ENCODE peak calls at places on chromosomes 11 and 22, in four cellular contexts. Q, N, Y and D are unnamed samples.

GRCh38 chr22:35480627-35481565 is 59.7 kb upstream of the RASD2 start:
- DNase-seq in Q (no peak), N (no peak), Y (no peak), D (no peak)

GRCh38 chr11:22703040-22703439 is 36.6 kb downstream of the GAS2 start:
- DNase-seq in Q (no peak), N (no peak), Y (peak; percentile 88), D (peak; percentile 39)

GRCh38 chr22:23845661-23846469 is 7.1 kb upstream of the DERL3 start:
- DNase-seq in Q (no peak), N (no peak), Y (no peak), D (no peak)

GRCh38 chr11:41622707-41623359 is 163.4 kb upstream of the LRRC4C start:
- DNase-seq in Q (no peak), N (no peak), Y (no peak), D (no peak)

GRCh38 chr11:130070109-130070828 is 575 bp downstream of the APLP2 start:
- DNase-seq in Q (peak; percentile 43), N (peak; percentile 65), Y (no peak), D (peak; percentile 21)

GRCh38 chr22:32583921-32584335 is 109.3 kb downstream of the FBXO7 start:
- DNase-seq in Q (no peak), N (no peak), Y (peak; percentile 81), D (no peak)

GRCh38 chr22:41229730-41230398 is 10.9 kb downstream of the CHADL start:
- DNase-seq in Q (no peak), N (no peak), Y (no peak), D (no peak)

GRCh38 chr11:6414874-6415328 is 4.0 kb downstream of the APBB1 start:
- DNase-seq in Q (no peak), N (no peak), Y (no peak), D (no peak)

GRCh38 chr22:46878549-46878948 is 116.1 kb downstream of the TBC1D22A start:
- DNase-seq in Q (peak; percentile 48), N (peak; percentile 28), Y (no peak), D (peak; percentile 22)

GRCh38 chr22:35476341-35476740 is 64.3 kb upstream of the RASD2 start:
- DNase-seq in Q (no peak), N (no peak), Y (no peak), D (no peak)

GRCh38 chr11:575324-575995 is 810 bp upstream of the PHRF1 start:
- DNase-seq in Q (peak; percentile 74), N (no peak), Y (peak; percentile 59), D (no peak)

GRCh38 chr22:20324139-20324516 is 4.3 kb upstream of the DGCR6L start:
- DNase-seq in Q (no peak), N (no peak), Y (peak; percentile 0), D (no peak)

GRCh38 chr11:34521265-34521664 is 7.7 kb upstream of the ELF5 start:
- DNase-seq in Q (no peak), N (no peak), Y (no peak), D (no peak)

GRCh38 chr11:102791271-102792036 is 6.5 kb downstream of the MMP1 start:
- DNase-seq in Q (no peak), N (no peak), Y (no peak), D (no peak)

GRCh38 chr11:35303596-35304392 is 115.6 kb downstream of the SLC1A2 start:
- DNase-seq in Q (no peak), N (no peak), Y (peak; percentile 52), D (no peak)

GRCh38 chr11:6646040-6646439 is 9.6 kb downstream of the DCHS1 start:
- DNase-seq in Q (no peak), N (peak; percentile 34), Y (no peak), D (no peak)

GRCh38 chr11:34623463-34623862 is 2.6 kb downstream of the EHF start:
- DNase-seq in Q (no peak), N (no peak), Y (no peak), D (no peak)

GRCh38 chr11:116644948-116645305 is 127.9 kb downstream of the BUD13 start:
- DNase-seq in Q (peak; percentile 51), N (no peak), Y (peak; percentile 8), D (no peak)

GRCh38 chr22:27377901-27378300 is 423.7 kb downstream of the MN1 start:
- DNase-seq in Q (no peak), N (no peak), Y (no peak), D (no peak)

GRCh38 chr11:130437848-130438247 is 9.4 kb upstream of the ADAMTS8 start:
- DNase-seq in Q (no peak), N (no peak), Y (no peak), D (no peak)

GRCh38 chr11:131910491-131911387 is 540.3 kb downstream of the NTM start:
- DNase-seq in Q (peak; percentile 50), N (no peak), Y (no peak), D (no peak)

GRCh38 chr11:46693597-46694012 is 6.8 kb downstream of the ARHGAP1 start:
- DNase-seq in Q (no peak), N (no peak), Y (no peak), D (no peak)

GRCh38 chr11:70247710-70248072 is 22.8 kb upstream of the PPFIA1 start:
- DNase-seq in Q (no peak), N (no peak), Y (no peak), D (no peak)

GRCh38 chr11:94423467-94423866 is 22.2 kb upstream of the GPR83 start:
- DNase-seq in Q (no peak), N (no peak), Y (no peak), D (no peak)

GRCh38 chr11:77705195-77705876 is 67.7 kb upstream of the CLNS1A start:
- DNase-seq in Q (no peak), N (peak; percentile 29), Y (peak; percentile 71), D (no peak)

GRCh38 chr22:46390652-46391301 is 55.3 kb downstream of the TRMU start:
- DNase-seq in Q (no peak), N (peak; percentile 39), Y (peak; percentile 64), D (peak; percentile 63)

GRCh38 chr11:96213500-96213899 is 129.5 kb downstream of the MAML2 start:
- DNase-seq in Q (no peak), N (peak; percentile 44), Y (no peak), D (no peak)

GRCh38 chr11:75328426-75329277 is 22.8 kb downstream of the ARRB1 start:
- DNase-seq in Q (peak; percentile 71), N (peak; percentile 40), Y (peak; percentile 78), D (peak; percentile 66)

GRCh38 chr11:14583252-14584105 is 60.1 kb upstream of the PDE3B start:
- DNase-seq in Q (no peak), N (no peak), Y (peak; percentile 85), D (no peak)

GRCh38 chr11:10568486-10568941 is at the start of gene LYVE1:
- DNase-seq in Q (no peak), N (no peak), Y (peak; percentile 65), D (no peak)

GRCh38 chr11:38123673-38124072 is 1525.6 kb upstream of the RAG2 start:
- DNase-seq in Q (no peak), N (no peak), Y (no peak), D (no peak)

GRCh38 chr11:8652140-8652539 is 30.3 kb downstream of the TRIM66 start:
- DNase-seq in Q (no peak), N (no peak), Y (no peak), D (no peak)

GRCh38 chr11:108733479-108734116 is 68.7 kb downstream of the DDX10 start:
- DNase-seq in Q (no peak), N (no peak), Y (no peak), D (no peak)

GRCh38 chr11:117523680-117524079 is 196.0 kb downstream of the CEP164 start:
- DNase-seq in Q (no peak), N (no peak), Y (no peak), D (no peak)

GRCh38 chr11:14148653-14149273 is 186.2 kb downstream of the SPON1 start:
- DNase-seq in Q (no peak), N (peak; percentile 10), Y (peak; percentile 16), D (peak; percentile 28)

GRCh38 chr22:17237031-17237668 is 17.9 kb upstream of the ADA2 start:
- DNase-seq in Q (no peak), N (no peak), Y (no peak), D (no peak)
- TF ChIP-seq ELF4 in Q (no peak), N (no peak), Y (no peak), D (no peak)

GRCh38 chr11:33002143-33002542 is 13.5 kb upstream of the DEPDC7 start:
- DNase-seq in Q (no peak), N (no peak), Y (no peak), D (no peak)

GRCh38 chr11:33001281-33001680 is 14.4 kb upstream of the DEPDC7 start:
- DNase-seq in Q (no peak), N (no peak), Y (no peak), D (no peak)

GRCh38 chr11:33006010-33006409 is 9.7 kb upstream of the DEPDC7 start:
- DNase-seq in Q (no peak), N (no peak), Y (no peak), D (no peak)

GRCh38 chr11:33005175-33005574 is 10.5 kb upstream of the DEPDC7 start:
- DNase-seq in Q (no peak), N (no peak), Y (no peak), D (no peak)

GRCh38 chr11:33000181-33000580 is 15.5 kb upstream of the DEPDC7 start:
- DNase-seq in Q (no peak), N (no peak), Y (no peak), D (no peak)
- TF ChIP-seq SP1 in Q (no peak), N (no peak), Y (no peak), D (no peak)

GRCh38 chr22:49752598-49753091 is 75.0 kb downstream of the BRD1 start:
- DNase-seq in Q (no peak), N (no peak), Y (no peak), D (no peak)

GRCh38 chr22:49753276-49753884 is 74.3 kb downstream of the BRD1 start:
- DNase-seq in Q (no peak), N (no peak), Y (no peak), D (no peak)

GRCh38 chr22:49749885-49750510 is 77.7 kb downstream of the BRD1 start:
- DNase-seq in Q (no peak), N (no peak), Y (no peak), D (no peak)

GRCh38 chr22:49751968-49752597 is 75.6 kb downstream of the BRD1 start:
- DNase-seq in Q (no peak), N (peak; percentile 67), Y (no peak), D (no peak)

GRCh38 chr22:49751318-49751967 is 76.2 kb downstream of the BRD1 start:
- DNase-seq in Q (no peak), N (no peak), Y (no peak), D (no peak)
- TF ChIP-seq ELF4 in Q (no peak), N (no peak), Y (no peak), D (no peak)

DNA sequence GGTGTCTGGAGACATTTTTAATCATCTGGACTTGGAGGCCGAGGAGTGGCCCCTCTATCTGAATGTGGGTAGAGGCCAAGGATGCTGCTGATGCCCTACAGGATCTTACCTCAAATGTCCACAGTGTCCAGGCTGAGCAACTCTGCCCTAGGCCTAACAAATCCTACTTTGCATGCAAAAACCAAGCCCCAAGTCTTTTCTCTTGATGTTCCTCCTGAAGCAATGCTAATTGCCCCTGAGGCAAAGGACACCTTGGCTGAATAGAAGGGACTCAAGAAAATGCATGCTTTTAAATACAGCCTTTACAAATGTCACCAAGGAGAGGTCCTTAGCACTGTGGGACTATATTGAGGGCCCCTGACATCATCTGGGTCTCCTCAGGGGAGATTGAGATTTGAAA is 43.8 kb upstream of the PHF21B start:
- DNase-seq in Q (no peak), N (no peak), Y (no peak), D (no peak)
- TF ChIP-seq SP1 in Q (no peak), N (no peak), Y (no peak), D (no peak)

DNA sequence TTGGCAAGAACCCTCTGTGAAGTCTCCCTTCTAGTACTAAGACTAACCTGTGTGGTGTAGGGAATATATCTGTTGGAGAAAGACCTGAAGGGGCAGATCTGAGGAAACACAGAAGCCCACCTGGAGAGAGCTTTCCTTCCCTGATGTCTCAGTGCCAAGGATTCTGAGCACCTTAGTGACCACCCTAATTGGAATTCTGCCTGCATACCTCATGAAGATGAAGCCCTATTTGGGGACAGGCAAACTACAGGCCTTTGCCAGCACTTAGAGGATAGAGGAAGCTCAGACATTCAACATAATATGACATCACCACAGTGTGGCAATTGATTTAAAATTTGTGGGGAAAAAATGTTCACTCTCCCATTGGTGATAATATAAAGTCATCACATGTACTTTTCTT is 766.2 kb upstream of the KIRREL3 start:
- DNase-seq in Q (no peak), N (no peak), Y (no peak), D (no peak)
- TF ChIP-seq ELF4 in Q (no peak), N (no peak), Y (no peak), D (no peak)